ENCODE peak calls at places on chromosome 12, in six cellular contexts. One of them, this sample, is unnamed.

GRCh38 chr12:50609292-50609874 is 104.6 kb downstream of the DIP2B start:
- DNase-seq in AG20443: no peak
- DNase-seq in right lobe of liver: no peak
- DNase-seq in stimulated activated CD8-positive, alpha-beta memory T cell treated with anti-CD3 and anti-CD28 coated beads, Interleukin-15, amount 100 ng/mL, for 1 hour: no peak
- DNase-seq in cardiac fibroblast: peak
- DNase-seq in GOT3: no peak
- DNase-seq in this sample: no peak

GRCh38 chr12:6810758-6811157 is 10.9 kb upstream of the GPR162 start:
- DNase-seq in AG20443: no peak
- DNase-seq in right lobe of liver: no peak
- DNase-seq in stimulated activated CD8-positive, alpha-beta memory T cell treated with anti-CD3 and anti-CD28 coated beads, Interleukin-15, amount 100 ng/mL, for 1 hour: no peak
- DNase-seq in cardiac fibroblast: no peak
- DNase-seq in GOT3: no peak
- DNase-seq in this sample: no peak

GRCh38 chr12:89179983-89180382 is 172.3 kb downstream of the DUSP6 start:
- DNase-seq in AG20443: peak
- DNase-seq in right lobe of liver: no peak
- DNase-seq in stimulated activated CD8-positive, alpha-beta memory T cell treated with anti-CD3 and anti-CD28 coated beads, Interleukin-15, amount 100 ng/mL, for 1 hour: no peak
- DNase-seq in cardiac fibroblast: peak
- DNase-seq in GOT3: no peak
- DNase-seq in this sample: no peak

GRCh38 chr12:4201333-4202105 is 72.0 kb upstream of the CCND2 start:
- DNase-seq in AG20443: no peak
- DNase-seq in right lobe of liver: no peak
- DNase-seq in stimulated activated CD8-positive, alpha-beta memory T cell treated with anti-CD3 and anti-CD28 coated beads, Interleukin-15, amount 100 ng/mL, for 1 hour: no peak
- DNase-seq in cardiac fibroblast: no peak
- DNase-seq in GOT3: no peak
- DNase-seq in this sample: no peak

GRCh38 chr12:70692681-70693288 is 55.6 kb upstream of the PTPRB start:
- DNase-seq in AG20443: peak
- DNase-seq in right lobe of liver: no peak
- DNase-seq in stimulated activated CD8-positive, alpha-beta memory T cell treated with anti-CD3 and anti-CD28 coated beads, Interleukin-15, amount 100 ng/mL, for 1 hour: no peak
- DNase-seq in cardiac fibroblast: peak
- DNase-seq in GOT3: no peak
- DNase-seq in this sample: no peak

GRCh38 chr12:32650508-32650907 is 28.6 kb upstream of the DNM1L start:
- DNase-seq in AG20443: no peak
- DNase-seq in right lobe of liver: no peak
- DNase-seq in stimulated activated CD8-positive, alpha-beta memory T cell treated with anti-CD3 and anti-CD28 coated beads, Interleukin-15, amount 100 ng/mL, for 1 hour: no peak
- DNase-seq in cardiac fibroblast: peak
- DNase-seq in GOT3: no peak
- DNase-seq in this sample: no peak

GRCh38 chr12:106866426-106867080 is 89.2 kb upstream of the TMEM263 start:
- DNase-seq in AG20443: no peak
- DNase-seq in right lobe of liver: no peak
- DNase-seq in stimulated activated CD8-positive, alpha-beta memory T cell treated with anti-CD3 and anti-CD28 coated beads, Interleukin-15, amount 100 ng/mL, for 1 hour: no peak
- DNase-seq in cardiac fibroblast: no peak
- DNase-seq in GOT3: no peak
- DNase-seq in this sample: no peak

GRCh38 chr12:112172556-112173324 is 47.4 kb downstream of the TRAFD1 start:
- DNase-seq in AG20443: no peak
- DNase-seq in right lobe of liver: no peak
- DNase-seq in stimulated activated CD8-positive, alpha-beta memory T cell treated with anti-CD3 and anti-CD28 coated beads, Interleukin-15, amount 100 ng/mL, for 1 hour: no peak
- DNase-seq in cardiac fibroblast: no peak
- DNase-seq in GOT3: no peak
- DNase-seq in this sample: no peak

GRCh38 chr12:110983811-110984210 is 63.4 kb upstream of the MYL2 start:
- DNase-seq in AG20443: no peak
- DNase-seq in right lobe of liver: no peak
- DNase-seq in stimulated activated CD8-positive, alpha-beta memory T cell treated with anti-CD3 and anti-CD28 coated beads, Interleukin-15, amount 100 ng/mL, for 1 hour: no peak
- DNase-seq in cardiac fibroblast: no peak
- DNase-seq in GOT3: no peak
- DNase-seq in this sample: no peak

GRCh38 chr12:56377310-56377988 is 14.8 kb upstream of the APOF start:
- DNase-seq in AG20443: no peak
- DNase-seq in right lobe of liver: no peak
- DNase-seq in stimulated activated CD8-positive, alpha-beta memory T cell treated with anti-CD3 and anti-CD28 coated beads, Interleukin-15, amount 100 ng/mL, for 1 hour: no peak
- DNase-seq in cardiac fibroblast: no peak
- DNase-seq in GOT3: no peak
- DNase-seq in this sample: no peak

GRCh38 chr12:58247633-58248032 is 306.3 kb downstream of the ATP23 start:
- DNase-seq in AG20443: no peak
- DNase-seq in right lobe of liver: no peak
- DNase-seq in stimulated activated CD8-positive, alpha-beta memory T cell treated with anti-CD3 and anti-CD28 coated beads, Interleukin-15, amount 100 ng/mL, for 1 hour: no peak
- DNase-seq in cardiac fibroblast: no peak
- DNase-seq in GOT3: no peak
- DNase-seq in this sample: peak

GRCh38 chr12:22256076-22256475 is 78.4 kb downstream of the ST8SIA1 start:
- DNase-seq in AG20443: no peak
- DNase-seq in right lobe of liver: no peak
- DNase-seq in stimulated activated CD8-positive, alpha-beta memory T cell treated with anti-CD3 and anti-CD28 coated beads, Interleukin-15, amount 100 ng/mL, for 1 hour: no peak
- DNase-seq in cardiac fibroblast: peak
- DNase-seq in GOT3: no peak
- DNase-seq in this sample: no peak

GRCh38 chr12:84922721-84923120 is 10.1 kb upstream of the SLC6A15 start:
- DNase-seq in AG20443: no peak
- DNase-seq in right lobe of liver: no peak
- DNase-seq in stimulated activated CD8-positive, alpha-beta memory T cell treated with anti-CD3 and anti-CD28 coated beads, Interleukin-15, amount 100 ng/mL, for 1 hour: no peak
- DNase-seq in cardiac fibroblast: peak
- DNase-seq in GOT3: no peak
- DNase-seq in this sample: no peak

GRCh38 chr12:45299132-45299692 is 83.3 kb downstream of the ANO6 start:
- DNase-seq in AG20443: peak
- DNase-seq in right lobe of liver: no peak
- DNase-seq in stimulated activated CD8-positive, alpha-beta memory T cell treated with anti-CD3 and anti-CD28 coated beads, Interleukin-15, amount 100 ng/mL, for 1 hour: no peak
- DNase-seq in cardiac fibroblast: peak
- DNase-seq in GOT3: no peak
- DNase-seq in this sample: no peak

GRCh38 chr12:26434299-26434915 is 239.0 kb downstream of the SSPN start:
- DNase-seq in AG20443: peak
- DNase-seq in right lobe of liver: no peak
- DNase-seq in stimulated activated CD8-positive, alpha-beta memory T cell treated with anti-CD3 and anti-CD28 coated beads, Interleukin-15, amount 100 ng/mL, for 1 hour: no peak
- DNase-seq in cardiac fibroblast: peak
- DNase-seq in GOT3: no peak
- DNase-seq in this sample: peak

GRCh38 chr12:102510463-102510862 is 30.1 kb upstream of the IGF1 start:
- DNase-seq in AG20443: no peak
- DNase-seq in right lobe of liver: no peak
- DNase-seq in stimulated activated CD8-positive, alpha-beta memory T cell treated with anti-CD3 and anti-CD28 coated beads, Interleukin-15, amount 100 ng/mL, for 1 hour: no peak
- DNase-seq in cardiac fibroblast: no peak
- DNase-seq in GOT3: no peak
- DNase-seq in this sample: no peak

GRCh38 chr12:121560392-121561021 is 20.3 kb downstream of the KDM2B start:
- DNase-seq in AG20443: no peak
- DNase-seq in right lobe of liver: no peak
- DNase-seq in stimulated activated CD8-positive, alpha-beta memory T cell treated with anti-CD3 and anti-CD28 coated beads, Interleukin-15, amount 100 ng/mL, for 1 hour: no peak
- DNase-seq in cardiac fibroblast: no peak
- DNase-seq in GOT3: no peak
- DNase-seq in this sample: no peak

GRCh38 chr12:6167327-6168280 is 32.6 kb upstream of the CD9 start:
- DNase-seq in AG20443: peak
- DNase-seq in right lobe of liver: peak
- DNase-seq in stimulated activated CD8-positive, alpha-beta memory T cell treated with anti-CD3 and anti-CD28 coated beads, Interleukin-15, amount 100 ng/mL, for 1 hour: peak
- DNase-seq in cardiac fibroblast: peak
- DNase-seq in GOT3: peak
- DNase-seq in this sample: no peak

GRCh38 chr12:93616584-93617101 is 44.2 kb downstream of the SOCS2 start:
- DNase-seq in AG20443: no peak
- DNase-seq in right lobe of liver: no peak
- DNase-seq in stimulated activated CD8-positive, alpha-beta memory T cell treated with anti-CD3 and anti-CD28 coated beads, Interleukin-15, amount 100 ng/mL, for 1 hour: no peak
- DNase-seq in cardiac fibroblast: no peak
- DNase-seq in GOT3: no peak
- DNase-seq in this sample: no peak

GRCh38 chr12:6807170-6807569 is 14.5 kb upstream of the GPR162 start:
- DNase-seq in AG20443: no peak
- DNase-seq in right lobe of liver: no peak
- DNase-seq in stimulated activated CD8-positive, alpha-beta memory T cell treated with anti-CD3 and anti-CD28 coated beads, Interleukin-15, amount 100 ng/mL, for 1 hour: no peak
- DNase-seq in cardiac fibroblast: no peak
- DNase-seq in GOT3: no peak
- DNase-seq in this sample: no peak

GRCh38 chr12:93683410-93683809 is 6.2 kb downstream of the CRADD start:
- DNase-seq in AG20443: no peak
- DNase-seq in right lobe of liver: no peak
- DNase-seq in stimulated activated CD8-positive, alpha-beta memory T cell treated with anti-CD3 and anti-CD28 coated beads, Interleukin-15, amount 100 ng/mL, for 1 hour: no peak
- DNase-seq in cardiac fibroblast: no peak
- DNase-seq in GOT3: no peak
- DNase-seq in this sample: peak

GRCh38 chr12:45433441-45433868 is 217.6 kb downstream of the ANO6 start:
- DNase-seq in AG20443: no peak
- DNase-seq in right lobe of liver: no peak
- DNase-seq in stimulated activated CD8-positive, alpha-beta memory T cell treated with anti-CD3 and anti-CD28 coated beads, Interleukin-15, amount 100 ng/mL, for 1 hour: no peak
- DNase-seq in cardiac fibroblast: no peak
- DNase-seq in GOT3: no peak
- DNase-seq in this sample: no peak

GRCh38 chr12:117171499-117172162 is 18.6 kb downstream of the FBXO21 start:
- DNase-seq in AG20443: no peak
- DNase-seq in right lobe of liver: no peak
- DNase-seq in stimulated activated CD8-positive, alpha-beta memory T cell treated with anti-CD3 and anti-CD28 coated beads, Interleukin-15, amount 100 ng/mL, for 1 hour: no peak
- DNase-seq in cardiac fibroblast: no peak
- DNase-seq in GOT3: no peak
- DNase-seq in this sample: no peak

GRCh38 chr12:60494249-60494648 is 898.4 kb downstream of the SLC16A7 start:
- DNase-seq in AG20443: peak
- DNase-seq in right lobe of liver: no peak
- DNase-seq in stimulated activated CD8-positive, alpha-beta memory T cell treated with anti-CD3 and anti-CD28 coated beads, Interleukin-15, amount 100 ng/mL, for 1 hour: no peak
- DNase-seq in cardiac fibroblast: peak
- DNase-seq in GOT3: no peak
- DNase-seq in this sample: no peak

GRCh38 chr12:75985566-75985965 is 46.0 kb downstream of the PHLDA1 start:
- DNase-seq in AG20443: no peak
- DNase-seq in right lobe of liver: no peak
- DNase-seq in stimulated activated CD8-positive, alpha-beta memory T cell treated with anti-CD3 and anti-CD28 coated beads, Interleukin-15, amount 100 ng/mL, for 1 hour: no peak
- DNase-seq in cardiac fibroblast: no peak
- DNase-seq in GOT3: no peak
- DNase-seq in this sample: no peak

This sample was measured in WERI-Rb-1.